ENCODE peak calls at places on chromosomes 7 and 10, in five cellular contexts. G is Panc1; A is CD4-positive, alpha-beta T cell; Q is psoas muscle; T is body of pancreas. N is an unnamed sample.

GRCh38 chr7:79357101-79357500 is 96.4 kb downstream of the MAGI2 start:
- ATAC-seq in G (no peak), A (no peak), Q (no peak), T (no peak), N (no peak)

GRCh38 chr7:4097001-4097609 is 585.0 kb upstream of the FOXK1 start:
- ATAC-seq in G (no peak), A (peak; percentile 79), Q (no peak), T (no peak), N (no peak)

GRCh38 chr7:66379761-66380160 is 174.6 kb downstream of the TPST1 start:
- ATAC-seq in G (no peak), A (no peak), Q (no peak), T (no peak), N (no peak)

GRCh38 chr7:77338260-77338659 is 77.9 kb downstream of the GSAP start:
- ATAC-seq in G (no peak), A (no peak), Q (no peak), T (no peak), N (peak; percentile 42)

GRCh38 chr7:128922496-128923410 is 12.2 kb upstream of the KCP start:
- ATAC-seq in G (no peak), A (no peak), Q (no peak), T (no peak), N (no peak)

GRCh38 chr7:82067628-82068264 is 297.9 kb upstream of the HGF start:
- ATAC-seq in G (no peak), A (no peak), Q (no peak), T (no peak), N (no peak)

GRCh38 chr10:12780634-12781601 is 220.6 kb downstream of the CCDC3 start:
- ATAC-seq in G (no peak), A (no peak), Q (no peak), T (peak; percentile 15), N (no peak)

GRCh38 chr10:94149702-94150101 is 156.0 kb downstream of the PLCE1 start:
- ATAC-seq in G (no peak), A (no peak), Q (peak; percentile 81), T (no peak), N (no peak)

GRCh38 chr7:155896531-155897263 is 84.4 kb upstream of the SHH start:
- ATAC-seq in G (peak; percentile 86), A (no peak), Q (no peak), T (no peak), N (no peak)

GRCh38 chr10:85067955-85068354 is 739.6 kb downstream of the CCSER2 start:
- ATAC-seq in G (no peak), A (no peak), Q (no peak), T (no peak), N (no peak)

GRCh38 chr10:73501651-73502050 is 5.8 kb upstream of the PPP3CB start:
- ATAC-seq in G (no peak), A (peak; percentile 37), Q (no peak), T (no peak), N (no peak)

GRCh38 chr7:117645456-117646181 is 165.8 kb downstream of the CFTR start:
- ATAC-seq in G (no peak), A (no peak), Q (no peak), T (no peak), N (no peak)

GRCh38 chr7:112802406-112802805 is 12.2 kb upstream of the TMEM168 start:
- ATAC-seq in G (no peak), A (no peak), Q (no peak), T (no peak), N (no peak)

GRCh38 chr10:124044143-124044862 is 49.1 kb downstream of the CHST15 start:
- ATAC-seq in G (peak; percentile 47), A (no peak), Q (peak; percentile 94), T (no peak), N (no peak)

GRCh38 chr10:125161570-125162139 is 1.3 kb upstream of the CTBP2 start:
- ATAC-seq in G (peak; percentile 2), A (no peak), Q (peak; percentile 17), T (peak; percentile 51), N (no peak)

GRCh38 chr10:133231946-133232574 is 2.0 kb downstream of the UTF1 start:
- ATAC-seq in G (no peak), A (no peak), Q (no peak), T (no peak), N (no peak)

GRCh38 chr10:27741173-27742091 is 4.2 kb downstream of the MKX start:
- ATAC-seq in G (no peak), A (no peak), Q (no peak), T (no peak), N (no peak)

GRCh38 chr7:28072876-28073514 is 107.6 kb downstream of the JAZF1 start:
- ATAC-seq in G (no peak), A (no peak), Q (no peak), T (no peak), N (no peak)

GRCh38 chr10:90865400-90865799 is 6.4 kb upstream of the RPP30 start:
- ATAC-seq in G (no peak), A (no peak), Q (no peak), T (no peak), N (no peak)

DNA sequence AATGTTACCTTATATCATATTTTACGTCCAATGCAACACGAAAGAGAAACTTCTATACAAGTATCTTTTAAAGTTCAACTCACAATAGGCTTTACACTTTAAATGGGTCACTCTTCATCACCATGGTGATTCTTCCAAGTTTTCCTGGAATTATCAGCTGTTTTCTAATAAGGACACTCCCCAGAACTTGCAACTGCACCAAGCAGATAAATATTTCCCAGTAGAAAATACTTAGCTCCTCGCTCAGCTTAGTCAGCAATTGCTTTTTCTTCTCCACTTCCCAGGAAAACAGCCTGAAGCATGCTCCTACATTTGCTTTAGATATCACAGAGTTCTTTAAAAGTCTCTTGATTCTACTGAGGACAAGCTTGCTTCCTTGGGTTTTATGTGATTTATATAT is 25.7 kb upstream of the ADD3 start:
- ATAC-seq in G (no peak), A (no peak), Q (no peak), T (peak; percentile 19), N (peak; percentile 61)
- H3K27ac ChIP-seq in G (no peak overlapping the region), A (no peak overlapping the region), Q (no peak overlapping the region), T (no peak overlapping the region), N (peak overlapping the region; percentile 32)

GRCh38 chr7:36154255-36155212 is 1.5 kb downstream of the EEPD1 start:
- ATAC-seq in G (peak; percentile 9), A (no peak), Q (no peak), T (no peak), N (no peak)

GRCh38 chr7:36152756-36153570 is at the start of gene EEPD1:
- ATAC-seq in G (peak; percentile 93), A (peak; percentile 96), Q (peak; percentile 92), T (peak; percentile 94), N (peak; percentile 94)

GRCh38 chr7:36149694-36150452 is 3.2 kb upstream of the EEPD1 start:
- ATAC-seq in G (no peak), A (no peak), Q (no peak), T (no peak), N (no peak)

GRCh38 chr7:36153571-36154097 is 580 bp downstream of the EEPD1 start:
- ATAC-seq in G (peak; percentile 1), A (no peak), Q (peak; percentile 2), T (no peak), N (no peak)

DNA sequence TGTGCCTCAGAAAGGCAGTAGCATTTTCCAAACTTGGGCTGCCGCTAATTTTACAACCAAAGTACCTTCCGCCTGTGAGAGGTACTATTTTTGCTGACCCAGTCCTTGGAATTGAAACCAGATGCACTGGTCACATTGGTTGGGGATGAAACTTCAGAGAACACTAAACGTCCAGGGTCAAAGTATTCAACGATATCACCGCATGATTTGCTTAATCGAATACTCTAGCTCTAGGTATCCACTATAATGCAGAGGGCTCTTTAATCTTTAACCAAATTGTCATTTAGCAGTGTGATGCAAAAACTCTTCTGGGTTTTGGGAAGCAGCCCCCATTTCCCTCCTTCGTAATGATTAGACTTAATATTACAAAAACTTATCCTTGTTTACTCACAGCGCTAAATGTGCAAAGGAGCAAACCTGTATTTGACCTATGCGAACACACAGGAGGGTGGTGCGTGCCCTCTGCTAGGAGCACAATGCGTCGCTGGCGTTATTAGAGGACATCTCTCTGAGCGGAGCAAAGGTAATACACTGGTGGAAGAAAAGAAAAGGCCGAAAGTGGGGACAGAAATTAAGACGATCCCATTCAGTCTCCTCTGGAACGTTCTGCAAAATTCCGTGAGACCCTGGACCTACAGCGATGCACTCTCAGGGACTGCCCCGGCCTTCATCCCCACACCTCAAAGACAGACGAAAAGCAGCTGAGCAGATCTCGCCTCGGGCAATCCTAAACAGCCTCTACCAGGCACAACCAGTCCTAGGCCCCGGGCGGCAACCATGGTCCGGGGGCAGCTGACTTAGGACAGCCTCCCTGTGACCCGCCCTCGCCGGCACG is 916 bp upstream of the EEPD1 start:
- ATAC-seq in G (peak; percentile 1), A (no peak), Q (no peak), T (no peak), N (no peak)
- H3K27ac ChIP-seq in G (peak overlapping the region; percentile 95), A (no peak overlapping the region), Q (peak overlapping the region; percentile 95), T (peak overlapping the region; percentile 75), N (peak overlapping the region; percentile 82)

DNA sequence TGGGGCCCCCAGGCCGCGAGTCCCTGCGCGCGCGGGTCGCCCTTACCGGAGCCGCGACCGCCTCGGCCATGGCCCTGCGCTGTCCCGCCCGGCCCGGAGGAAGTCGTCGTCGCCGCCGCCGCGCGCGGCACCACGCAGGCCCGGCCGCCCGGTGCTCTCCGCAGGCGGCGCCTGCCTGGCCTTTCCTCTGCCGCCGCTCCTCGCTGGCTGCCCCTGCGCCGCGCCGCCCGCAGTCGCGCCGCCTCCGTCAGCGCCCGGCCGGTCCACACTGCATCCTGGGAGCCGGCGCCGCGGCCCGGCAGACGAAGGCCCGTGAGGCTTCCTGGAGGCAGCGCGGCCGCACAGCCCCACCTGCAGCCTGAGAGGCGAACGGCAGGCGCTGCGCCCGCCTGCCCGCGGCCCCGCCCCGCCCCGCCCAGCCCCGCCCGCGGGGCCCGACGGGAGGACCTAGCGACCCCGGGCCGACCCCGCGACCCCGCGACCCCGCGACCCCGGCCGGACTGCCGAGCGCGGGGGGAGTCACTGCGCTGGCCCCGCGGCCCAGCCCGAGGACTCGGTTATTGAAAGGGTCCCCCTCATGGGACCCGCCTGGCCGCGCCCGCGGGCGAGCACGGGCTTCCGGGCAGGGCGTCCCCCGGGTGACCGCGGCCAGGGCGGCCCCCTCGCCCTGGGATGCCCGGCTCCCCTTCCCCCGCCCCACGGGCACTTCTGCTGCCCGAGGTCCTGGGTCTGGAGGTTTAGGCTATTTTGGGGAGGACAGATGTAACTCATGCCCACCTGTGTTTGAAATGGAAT is at the start of gene ZNF746:
- ATAC-seq in G (peak; percentile 97), A (peak; percentile 92), Q (peak; percentile 94), T (peak; percentile 95), N (peak; percentile 95)
- H3K27ac ChIP-seq in G (peak within 1 kb of the TSS; percentile 76), A (peak within 1 kb of the TSS; percentile 43), Q (peak within 1 kb of the TSS; percentile 79), T (peak within 1 kb of the TSS; percentile 71), N (peak within 1 kb of the TSS; percentile 95)

GRCh38 chr7:116228241-116228640 is 17.9 kb downstream of the TES start:
- ATAC-seq in G (no peak), A (no peak), Q (no peak), T (no peak), N (no peak)

GRCh38 chr7:116230191-116231005 is 20.1 kb downstream of the TES start:
- ATAC-seq in G (peak; percentile 64), A (no peak), Q (no peak), T (peak; percentile 28), N (no peak)

GRCh38 chr7:116231543-116232401 is 21.4 kb downstream of the TES start:
- ATAC-seq in G (no peak), A (no peak), Q (no peak), T (peak; percentile 74), N (no peak)

GRCh38 chr7:116227678-116228239 is 17.4 kb downstream of the TES start:
- ATAC-seq in G (peak; percentile 33), A (no peak), Q (no peak), T (no peak), N (peak; percentile 73)

DNA sequence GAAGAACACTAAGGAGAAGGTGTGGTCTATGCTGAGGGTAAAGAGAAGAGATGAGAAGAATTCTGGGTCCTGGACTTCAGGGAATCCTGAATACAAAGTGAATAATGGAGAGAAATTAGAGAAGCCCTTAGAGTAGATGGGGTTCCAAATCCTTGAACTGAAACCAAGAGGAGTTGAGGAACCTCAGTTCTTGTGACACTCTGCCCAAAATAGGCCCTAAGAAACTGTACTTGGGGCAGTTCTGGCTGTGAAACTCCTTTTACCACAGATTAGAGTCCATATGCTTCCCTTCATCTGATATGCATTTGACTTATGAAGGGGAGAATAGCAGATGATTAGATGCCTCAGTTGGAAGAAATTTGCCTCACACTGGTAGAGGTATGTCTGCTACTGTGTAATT is 19.0 kb downstream of the TES start:
- ATAC-seq in G (no peak), A (no peak), Q (no peak), T (no peak), N (no peak)
- H3K27ac ChIP-seq in G (peak overlapping the region; percentile 1), A (no peak overlapping the region), Q (no peak overlapping the region), T (peak overlapping the region; percentile 47), N (peak overlapping the region; percentile 80)